ENCODE peak calls at places on chromosome 21, in five cellular contexts. C is psoas muscle, S is heart left ventricle, Z is HFF-Myc, G is AG04449. O is an unnamed sample.

GRCh38 chr21:24045775-24046215 is 1561.5 kb downstream of the MRPL39 start:
- DNase-seq in C (peak), S (peak), Z (peak), G (peak), O (peak)

GRCh38 chr21:36564647-36565046 is 84.7 kb upstream of the CLDN14 start:
- DNase-seq in C (no peak), S (no peak), Z (no peak), G (no peak), O (no peak)

GRCh38 chr21:35779690-35780570 is 280.4 kb downstream of the SETD4 start:
- DNase-seq in C (no peak), S (no peak), Z (peak), G (peak), O (no peak)

GRCh38 chr21:14013056-14013603 is 197.6 kb downstream of the LIPI start:
- DNase-seq in C (no peak), S (no peak), Z (no peak), G (no peak), O (no peak)

GRCh38 chr21:42433946-42434551 is 30.3 kb downstream of the UBASH3A start:
- DNase-seq in C (no peak), S (no peak), Z (no peak), G (no peak), O (no peak)

GRCh38 chr21:35933466-35933865 is 126.9 kb downstream of the SETD4 start:
- DNase-seq in C (peak), S (no peak), Z (peak), G (peak), O (peak)

GRCh38 chr21:29943885-29944284 is 4.1 kb upstream of the GRIK1 start:
- DNase-seq in C (no peak), S (no peak), Z (no peak), G (no peak), O (no peak)

GRCh38 chr21:37636152-37636860 is 269.7 kb downstream of the DYRK1A start:
- DNase-seq in C (no peak), S (no peak), Z (no peak), G (peak), O (peak)

GRCh38 chr21:25029580-25029979 is 577.7 kb downstream of the MRPL39 start:
- DNase-seq in C (no peak), S (no peak), Z (no peak), G (no peak), O (no peak)

GRCh38 chr21:33070921-33071877 is 1.3 kb downstream of the OLIG1 start:
- DNase-seq in C (no peak), S (peak), Z (no peak), G (no peak), O (no peak)

GRCh38 chr21:42417533-42417932 is 13.8 kb downstream of the UBASH3A start:
- DNase-seq in C (no peak), S (no peak), Z (no peak), G (no peak), O (no peak)

GRCh38 chr21:42847051-42847707 is 32.2 kb downstream of the WDR4 start:
- DNase-seq in C (no peak), S (no peak), Z (no peak), G (no peak), O (no peak)

GRCh38 chr21:41142051-41142795 is 25.7 kb upstream of the BACE2 start:
- DNase-seq in C (peak), S (no peak), Z (peak), G (peak), O (no peak)

GRCh38 chr21:42236014-42236413 is 17.1 kb downstream of the ABCG1 start:
- DNase-seq in C (peak), S (no peak), Z (no peak), G (no peak), O (no peak)

GRCh38 chr21:27246741-27247140 is 279.9 kb upstream of the ADAMTS5 start:
- DNase-seq in C (no peak), S (no peak), Z (no peak), G (no peak), O (no peak)

GRCh38 chr21:33268736-33269441 is 2.7 kb downstream of the IL10RB start:
- DNase-seq in C (no peak), S (peak), Z (no peak), G (no peak), O (no peak)

GRCh38 chr21:31623664-31624063 is 35.8 kb upstream of the SOD1 start:
- DNase-seq in C (no peak), S (no peak), Z (no peak), G (no peak), O (no peak)
- TF ChIP-seq CTCF in C (no peak), S (no peak), Z (no peak), G (no peak), O (no peak)

DNA sequence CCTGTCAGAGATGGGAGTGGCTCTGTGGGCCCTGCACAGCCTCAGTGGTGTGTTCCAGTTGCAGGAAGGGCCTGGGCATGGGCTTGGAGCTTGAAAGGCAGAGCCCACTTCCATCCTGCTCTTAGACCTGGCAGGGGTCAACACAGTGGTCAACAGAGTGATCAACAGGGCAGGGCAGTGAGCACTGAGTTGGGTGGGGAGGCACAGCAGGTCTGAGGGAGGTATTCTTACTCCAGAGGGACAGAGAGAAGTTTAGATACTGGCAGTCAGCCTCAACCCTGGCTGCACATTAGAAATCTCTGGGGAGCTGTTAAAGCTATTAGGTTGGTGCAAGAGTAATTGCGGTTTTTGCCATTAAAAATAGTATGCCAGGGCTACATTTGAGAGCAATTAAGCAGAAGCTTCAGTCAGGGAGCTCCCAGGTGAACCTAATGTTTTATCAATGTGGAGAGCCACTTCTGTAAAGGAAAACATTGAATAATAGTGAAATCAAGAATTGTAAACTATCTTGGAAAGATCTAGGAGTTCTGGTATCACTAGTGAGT is 37.7 kb downstream of the SH3BGR start:
- DNase-seq in C (no peak), S (no peak), Z (no peak), G (no peak), O (no peak)
- TF ChIP-seq CTCF in C (no peak), S (no peak), Z (no peak), G (no peak), O (no peak)

GRCh38 chr21:44985441-44986401 is 45.9 kb downstream of the SLX9 start:
- DNase-seq in C (peak), S (peak), Z (no peak), G (no peak), O (no peak)

GRCh38 chr21:44984792-44985440 is 45.1 kb downstream of the SLX9 start:
- DNase-seq in C (peak), S (peak), Z (no peak), G (no peak), O (no peak)

GRCh38 chr21:44984428-44984791 is 44.6 kb downstream of the SLX9 start:
- DNase-seq in C (no peak), S (no peak), Z (no peak), G (no peak), O (no peak)

GRCh38 chr21:44982558-44983244 is 42.9 kb downstream of the SLX9 start:
- DNase-seq in C (peak), S (peak), Z (no peak), G (no peak), O (no peak)

DNA sequence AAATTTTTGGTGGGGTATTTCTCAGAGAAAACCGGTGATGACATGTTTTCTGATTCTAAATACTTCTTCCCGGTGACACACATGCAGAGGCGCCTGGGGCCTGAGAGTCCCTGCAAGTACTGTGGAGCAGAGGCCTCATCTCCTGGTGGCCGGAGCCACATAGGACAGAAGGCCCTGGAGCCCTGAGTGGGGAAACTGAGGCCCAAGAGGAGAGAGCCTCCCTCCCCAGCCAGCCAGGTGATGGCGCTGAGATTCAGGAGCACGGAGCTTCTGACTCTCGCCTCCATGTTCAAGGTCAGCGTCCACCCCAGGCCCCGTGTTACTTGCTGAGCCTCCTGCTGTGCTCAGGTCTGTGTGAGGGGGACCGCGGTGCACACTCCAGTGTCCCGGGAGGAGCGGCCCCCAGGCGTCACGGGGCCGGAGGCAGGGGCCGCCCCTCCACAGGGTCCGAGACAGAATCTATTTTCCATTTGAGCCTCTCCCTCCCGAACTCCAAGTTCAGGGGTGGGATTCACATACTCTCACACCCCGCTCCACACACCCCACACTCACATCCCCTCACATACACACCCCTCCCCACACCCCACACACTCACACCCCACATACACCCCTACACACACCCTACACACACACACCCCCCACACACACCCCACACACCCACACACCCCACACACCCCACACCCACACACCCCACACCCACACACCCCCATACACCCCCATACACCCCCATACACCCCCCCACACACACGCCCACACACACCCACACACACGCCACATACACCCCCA is 43.8 kb downstream of the SLX9 start:
- DNase-seq in C (peak), S (peak), Z (no peak), G (no peak), O (no peak)
- TF ChIP-seq CTCF in C (no peak), S (no peak), Z (no peak), G (no peak), O (no peak)

DNA sequence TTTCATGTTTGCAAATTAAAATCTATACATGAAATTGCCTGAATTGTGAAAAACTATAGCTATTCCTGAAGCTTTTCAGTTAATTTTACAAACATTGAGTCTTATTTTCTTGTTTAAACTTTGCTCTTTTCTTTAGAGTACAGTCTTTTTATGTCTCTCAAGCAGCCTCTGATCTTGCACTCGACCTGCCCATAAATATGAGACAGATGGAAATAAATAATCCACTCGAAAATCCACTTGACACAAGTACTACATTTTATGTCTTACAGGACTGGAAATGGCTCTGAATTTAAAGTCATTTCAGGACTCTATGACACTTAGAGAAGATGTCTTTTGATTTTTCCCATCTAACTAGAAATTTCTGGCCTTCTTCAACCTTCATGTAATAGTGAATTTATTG is 283.8 kb downstream of the USP25 start:
- DNase-seq in C (no peak), S (no peak), Z (no peak), G (no peak), O (no peak)
- TF ChIP-seq CTCF in C (no peak), S (no peak), Z (no peak), G (no peak), O (no peak)

GRCh38 chr21:45289655-45290515 is 2.2 kb upstream of the POFUT2 start:
- DNase-seq in C (no peak), S (no peak), Z (no peak), G (no peak), O (no peak)
- TF ChIP-seq CTCF in C (no peak), S (peak), Z (peak), G (peak), O (peak)

GRCh38 chr21:20874202-20874601 is 124.0 kb upstream of the NCAM2 start:
- DNase-seq in C (no peak), S (no peak), Z (no peak), G (no peak), O (no peak)

GRCh38 chr21:20877976-20878375 is 120.2 kb upstream of the NCAM2 start:
- DNase-seq in C (no peak), S (no peak), Z (no peak), G (no peak), O (no peak)

GRCh38 chr21:20875741-20876140 is 122.5 kb upstream of the NCAM2 start:
- DNase-seq in C (no peak), S (no peak), Z (no peak), G (no peak), O (no peak)
- TF ChIP-seq CTCF in C (no peak), S (no peak), Z (no peak), G (no peak), O (no peak)

GRCh38 chr21:21631961-21632360 is 633.8 kb downstream of the NCAM2 start:
- DNase-seq in C (no peak), S (no peak), Z (no peak), G (no peak), O (no peak)
- TF ChIP-seq CTCF in C (no peak), S (no peak), Z (no peak), G (no peak), O (no peak)

GRCh38 chr21:17231124-17231523 is 281.7 kb upstream of the CXADR start:
- DNase-seq in C (no peak), S (no peak), Z (no peak), G (no peak), O (no peak)
- TF ChIP-seq CTCF in C (no peak), S (no peak), Z (no peak), G (no peak), O (no peak)

DNA sequence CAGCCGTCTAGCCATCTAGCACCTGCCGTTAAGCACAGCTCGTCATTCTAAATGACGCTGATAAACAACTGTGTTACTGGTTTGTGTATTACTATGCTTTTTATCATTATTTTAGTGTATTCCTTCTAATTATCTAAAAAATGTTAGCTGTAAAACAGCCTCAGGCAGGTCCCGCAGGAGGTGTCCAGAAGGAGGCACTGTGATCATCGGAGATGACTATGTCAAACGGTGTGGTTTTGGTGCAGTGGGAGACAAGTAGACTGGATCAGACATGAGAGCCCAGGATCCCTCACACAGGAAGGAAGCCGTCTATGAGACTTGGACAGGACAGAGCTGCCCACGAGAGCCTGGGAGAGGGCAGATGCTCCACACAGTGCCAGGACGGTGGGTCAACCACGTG is 55.3 kb upstream of the COL6A1 start:
- DNase-seq in C (no peak), S (peak), Z (no peak), G (no peak), O (no peak)
- TF ChIP-seq CTCF in C (no peak), S (no peak), Z (no peak), G (no peak), O (peak)

DNA sequence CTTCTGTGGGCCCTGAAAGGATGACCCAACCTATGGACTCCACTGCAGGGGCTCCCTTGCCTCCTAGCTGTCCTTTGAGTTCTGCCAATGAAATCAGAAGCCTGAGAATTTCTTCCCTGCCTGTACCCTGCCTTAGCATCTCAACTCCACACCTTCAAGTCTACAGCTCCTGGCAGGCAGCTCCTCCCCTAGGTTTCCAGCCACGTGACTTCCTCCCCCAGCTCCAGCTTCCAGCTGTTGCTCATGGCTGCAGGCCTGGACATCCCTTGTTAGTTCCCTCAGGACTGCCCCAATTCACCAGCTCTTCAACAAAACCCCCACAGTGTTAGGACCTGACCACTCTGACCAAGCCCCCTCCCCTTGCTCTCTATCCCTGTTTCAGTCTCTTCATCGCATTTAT is 2.4 kb downstream of the RCAN1 start:
- DNase-seq in C (no peak), S (no peak), Z (no peak), G (no peak), O (no peak)
- TF ChIP-seq CTCF in C (no peak), S (no peak), Z (no peak), G (no peak), O (no peak)

O was measured in AG09319.